ENCODE peak calls at places on chromosomes 13 and 19, in five cellular contexts. N, P, J, R and A are unnamed samples.
A peak's percentile ranks its signal among the peaks of the same experiment; 100 is the strongest.

GRCh38 chr13:25771208-25771607 is 280.6 kb downstream of the SHISA2 start:
- DNase-seq in N (no peak), P (no peak), J (no peak), R (no peak), A (no peak)

GRCh38 chr13:100721885-100722512 is 47.4 kb upstream of the TMTC4 start:
- DNase-seq in N (peak; percentile 49), P (no peak), J (peak; percentile 58), R (peak; percentile 71), A (peak; percentile 35)

GRCh38 chr13:109790071-109790470 is 3.7 kb upstream of the IRS2 start:
- DNase-seq in N (no peak), P (no peak), J (peak; percentile 60), R (no peak), A (peak; percentile 19)

GRCh38 chr19:55465460-55466245 is 1.1 kb upstream of the C19orf85 start:
- DNase-seq in N (no peak), P (no peak), J (peak; percentile 19), R (no peak), A (no peak)

GRCh38 chr19:35533822-35534521 is 716 bp downstream of the GAPDHS start:
- DNase-seq in N (peak; percentile 15), P (no peak), J (peak; percentile 48), R (no peak), A (peak; percentile 77)

GRCh38 chr13:51002736-51003135 is 93.1 kb downstream of the RNASEH2B start:
- DNase-seq in N (no peak), P (no peak), J (no peak), R (no peak), A (no peak)

GRCh38 chr13:50644081-50644871 is 199.2 kb downstream of the DLEU7 start:
- DNase-seq in N (no peak), P (no peak), J (no peak), R (no peak), A (no peak)

GRCh38 chr19:17775245-17775927 is 19.6 kb upstream of the B3GNT3 start:
- DNase-seq in N (peak; percentile 44), P (no peak), J (peak; percentile 51), R (peak; percentile 81), A (peak; percentile 36)

GRCh38 chr19:21130097-21130775 is 11.6 kb upstream of the ZNF431 start:
- DNase-seq in N (no peak), P (no peak), J (no peak), R (no peak), A (no peak)

GRCh38 chr19:41265376-41266153 is 1.4 kb downstream of the HNRNPUL1 start:
- DNase-seq in N (no peak), P (no peak), J (peak; percentile 63), R (peak; percentile 2), A (no peak)

GRCh38 chr13:37647038-37647650 is 48.6 kb upstream of the POSTN start:
- DNase-seq in N (no peak), P (no peak), J (no peak), R (no peak), A (no peak)

GRCh38 chr13:38394777-38395504 is 45.3 kb downstream of the UFM1 start:
- DNase-seq in N (no peak), P (no peak), J (peak; percentile 69), R (no peak), A (peak; percentile 51)

GRCh38 chr19:54551950-54552912 is 21.4 kb upstream of the LILRA2 start:
- DNase-seq in N (no peak), P (no peak), J (no peak), R (no peak), A (peak; percentile 29)

GRCh38 chr13:77699059-77699680 is 1.7 kb downstream of the SLAIN1 start:
- DNase-seq in N (no peak), P (no peak), J (no peak), R (no peak), A (no peak)

GRCh38 chr19:45179063-45179847 is 671 bp downstream of the BLOC1S3 start:
- DNase-seq in N (peak; percentile 22), P (no peak), J (peak; percentile 81), R (no peak), A (no peak)

GRCh38 chr19:4053423-4054324 is 13.0 kb downstream of the ZBTB7A start:
- DNase-seq in N (no peak), P (no peak), J (peak; percentile 2), R (no peak), A (no peak)

GRCh38 chr19:58356971-58357797 is 3.9 kb upstream of the A1BG start:
- DNase-seq in N (no peak), P (no peak), J (peak; percentile 40), R (no peak), A (no peak)

GRCh38 chr13:34356686-34357434 is 538.9 kb downstream of the RFC3 start:
- DNase-seq in N (no peak), P (no peak), J (no peak), R (no peak), A (no peak)

GRCh38 chr19:1811472-1811894 is 593 bp downstream of the ATP8B3 start:
- DNase-seq in N (peak; percentile 26), P (no peak), J (peak; percentile 86), R (no peak), A (peak; percentile 55)

GRCh38 chr19:56740478-56740877 is 68.9 kb upstream of the ZNF835 start:
- DNase-seq in N (no peak), P (no peak), J (no peak), R (no peak), A (no peak)

GRCh38 chr19:40510526-40511115 is 43.8 kb downstream of the SPTBN4 start:
- DNase-seq in N (no peak), P (no peak), J (peak; percentile 10), R (no peak), A (no peak)

GRCh38 chr13:95301947-95302386 is 716 bp upstream of the ABCC4 start:
- DNase-seq in N (peak; percentile 20), P (peak; percentile 46), J (no peak), R (no peak), A (peak; percentile 50)